ENCODE peak calls at places on chromosome 2, in five cellular contexts. One of them, this sample, is unnamed.

GRCh38 chr2:241541564-241542277 is 16.8 kb upstream of the BOK start:
- DNase-seq in NCI-H1105: no peak
- DNase-seq in activated CD4-positive, alpha-beta memory T cell treated with anti-CD3 and anti-CD28 coated beads, Interleukin-2, amount 10 ng/mL, durations not matched to agents 7 days and 5 days: no peak
- DNase-seq in ovary: no peak
- DNase-seq in Caki2: no peak
- DNase-seq in this sample: no peak

GRCh38 chr2:173059941-173060575 is 15.6 kb upstream of the MAP3K20 start:
- DNase-seq in ovary: no peak
- DNase-seq in Caki2: no peak
- DNase-seq in activated CD4-positive, alpha-beta memory T cell treated with anti-CD3 and anti-CD28 coated beads, Interleukin-2, amount 10 ng/mL, durations not matched to agents 7 days and 5 days: no peak
- DNase-seq in NCI-H1105: no peak
- DNase-seq in this sample: no peak

GRCh38 chr2:239200646-239201530 is 199.9 kb downstream of the HDAC4 start:
- DNase-seq in NCI-H1105: no peak
- DNase-seq in ovary: peak
- DNase-seq in activated CD4-positive, alpha-beta memory T cell treated with anti-CD3 and anti-CD28 coated beads, Interleukin-2, amount 10 ng/mL, durations not matched to agents 7 days and 5 days: no peak
- DNase-seq in Caki2: no peak
- DNase-seq in this sample: no peak

GRCh38 chr2:237941239-237941638 is 25.6 kb upstream of the UBE2F start:
- DNase-seq in Caki2: no peak
- DNase-seq in NCI-H1105: no peak
- DNase-seq in activated CD4-positive, alpha-beta memory T cell treated with anti-CD3 and anti-CD28 coated beads, Interleukin-2, amount 10 ng/mL, durations not matched to agents 7 days and 5 days: no peak
- DNase-seq in ovary: no peak
- DNase-seq in this sample: no peak

GRCh38 chr2:48126180-48126579 is 219.9 kb upstream of the FBXO11 start:
- DNase-seq in ovary: peak
- DNase-seq in activated CD4-positive, alpha-beta memory T cell treated with anti-CD3 and anti-CD28 coated beads, Interleukin-2, amount 10 ng/mL, durations not matched to agents 7 days and 5 days: no peak
- DNase-seq in NCI-H1105: no peak
- DNase-seq in Caki2: no peak
- DNase-seq in this sample: no peak

GRCh38 chr2:112692496-112692911 is 28.3 kb upstream of the NT5DC4 start:
- DNase-seq in ovary: no peak
- DNase-seq in Caki2: peak
- DNase-seq in NCI-H1105: peak
- DNase-seq in activated CD4-positive, alpha-beta memory T cell treated with anti-CD3 and anti-CD28 coated beads, Interleukin-2, amount 10 ng/mL, durations not matched to agents 7 days and 5 days: peak
- DNase-seq in this sample: no peak

GRCh38 chr2:127961729-127962128 is 66.1 kb downstream of the SAP130 start:
- DNase-seq in NCI-H1105: no peak
- DNase-seq in ovary: no peak
- DNase-seq in activated CD4-positive, alpha-beta memory T cell treated with anti-CD3 and anti-CD28 coated beads, Interleukin-2, amount 10 ng/mL, durations not matched to agents 7 days and 5 days: no peak
- DNase-seq in Caki2: no peak
- DNase-seq in this sample: no peak

GRCh38 chr2:100247256-100248043 is 74.9 kb downstream of the LONRF2 start:
- DNase-seq in ovary: no peak
- DNase-seq in NCI-H1105: no peak
- DNase-seq in activated CD4-positive, alpha-beta memory T cell treated with anti-CD3 and anti-CD28 coated beads, Interleukin-2, amount 10 ng/mL, durations not matched to agents 7 days and 5 days: no peak
- DNase-seq in Caki2: no peak
- DNase-seq in this sample: no peak

GRCh38 chr2:109516445-109517117 is 97.2 kb downstream of the SEPTIN10 start:
- DNase-seq in NCI-H1105: no peak
- DNase-seq in activated CD4-positive, alpha-beta memory T cell treated with anti-CD3 and anti-CD28 coated beads, Interleukin-2, amount 10 ng/mL, durations not matched to agents 7 days and 5 days: no peak
- DNase-seq in ovary: no peak
- DNase-seq in Caki2: peak
- DNase-seq in this sample: no peak

GRCh38 chr2:187297806-187298205 is 150.2 kb downstream of the CALCRL start:
- DNase-seq in activated CD4-positive, alpha-beta memory T cell treated with anti-CD3 and anti-CD28 coated beads, Interleukin-2, amount 10 ng/mL, durations not matched to agents 7 days and 5 days: no peak
- DNase-seq in NCI-H1105: no peak
- DNase-seq in ovary: no peak
- DNase-seq in Caki2: no peak
- DNase-seq in this sample: no peak

GRCh38 chr2:69097148-69097610 is 84.2 kb downstream of the ANTXR1 start:
- DNase-seq in ovary: no peak
- DNase-seq in Caki2: no peak
- DNase-seq in NCI-H1105: no peak
- DNase-seq in activated CD4-positive, alpha-beta memory T cell treated with anti-CD3 and anti-CD28 coated beads, Interleukin-2, amount 10 ng/mL, durations not matched to agents 7 days and 5 days: no peak
- DNase-seq in this sample: no peak

This sample was measured in breast epithelium.